ENCODE peak calls at places on chromosomes 11 and 22, in five cellular contexts. Y, B, L, K and Q are unnamed samples.

GRCh38 chr22:38180841-38181452 is 683 bp downstream of the PLA2G6 start:
- ATAC-seq in Y (peak), B (peak), L (no peak), K (peak), Q (no peak)

GRCh38 chr11:131281316-131281715 is 89.1 kb upstream of the NTM start:
- ATAC-seq in Y (no peak), B (no peak), L (no peak), K (no peak), Q (no peak)

GRCh38 chr11:24886880-24887619 is 390.2 kb downstream of the LUZP2 start:
- ATAC-seq in Y (no peak), B (no peak), L (no peak), K (no peak), Q (no peak)

GRCh38 chr22:30325065-30325720 is 1.5 kb downstream of the TBC1D10A start:
- ATAC-seq in Y (no peak), B (peak), L (no peak), K (no peak), Q (peak)

GRCh38 chr22:20464096-20464614 is 26.5 kb upstream of the SCARF2 start:
- ATAC-seq in Y (no peak), B (no peak), L (peak), K (peak), Q (no peak)

GRCh38 chr11:121029813-121030445 is 6.0 kb downstream of the TBCEL start:
- ATAC-seq in Y (no peak), B (no peak), L (no peak), K (no peak), Q (no peak)

GRCh38 chr22:39264344-39265116 is 19.7 kb upstream of the PDGFB start:
- ATAC-seq in Y (no peak), B (peak), L (peak), K (no peak), Q (peak)

GRCh38 chr22:42869463-42869862 is 12.4 kb upstream of the ARFGAP3 start:
- ATAC-seq in Y (no peak), B (no peak), L (no peak), K (no peak), Q (no peak)

GRCh38 chr11:15688351-15688792 is 573.6 kb downstream of the INSC start:
- ATAC-seq in Y (no peak), B (peak), L (no peak), K (no peak), Q (no peak)

GRCh38 chr22:23153994-23154393 is 8.7 kb downstream of the RAB36 start:
- ATAC-seq in Y (no peak), B (no peak), L (no peak), K (no peak), Q (no peak)

GRCh38 chr11:124839051-124839971 is 25.9 kb upstream of the ROBO3 start:
- ATAC-seq in Y (no peak), B (no peak), L (no peak), K (no peak), Q (no peak)

GRCh38 chr22:28629420-28630184 is 50.0 kb downstream of the TTC28 start:
- ATAC-seq in Y (peak), B (no peak), L (no peak), K (no peak), Q (no peak)

GRCh38 chr11:1907955-1908354 is 11.5 kb upstream of the TNNT3 start:
- ATAC-seq in Y (no peak), B (peak), L (no peak), K (no peak), Q (peak)

GRCh38 chr11:64878223-64878493 is 263 bp downstream of the EHD1 start:
- ATAC-seq in Y (peak), B (peak), L (peak), K (peak), Q (peak)

GRCh38 chr22:16989915-16990314 is 18.1 kb downstream of the GAB4 start:
- ATAC-seq in Y (no peak), B (no peak), L (no peak), K (no peak), Q (no peak)

GRCh38 chr22:27218521-27218920 is 561.1 kb downstream of the MIAT start:
- ATAC-seq in Y (no peak), B (no peak), L (no peak), K (no peak), Q (peak)